ENCODE peak calls at places on chromosomes 3 and 15, in seven cellular contexts. A is K562, Z is ovary, J is astrocyte of the spinal cord, K is psoas muscle, Y is sigmoid colon, Q is cardiac muscle cell. R is an unnamed sample.
A peak's percentile ranks its signal among the peaks of the same experiment; 100 is the strongest.

GRCh38 chr15:79970921-79971434 is at the start of gene BCL2A1:
- DNase-seq in A (no peak), Z (no peak), J (peak; percentile 58), K (no peak), Y (no peak), Q (peak; percentile 83), R (peak; percentile 80)

GRCh38 chr15:55858661-55859060 is 115.7 kb upstream of the PRTG start:
- DNase-seq in A (no peak), Z (no peak), J (no peak), K (no peak), Y (no peak), Q (peak; percentile 37), R (no peak)

GRCh38 chr15:89090791-89091666 is 2.8 kb downstream of the ABHD2 start:
- DNase-seq in A (no peak), Z (no peak), J (peak; percentile 79), K (peak; percentile 82), Y (peak; percentile 87), Q (peak; percentile 80), R (peak; percentile 82)

GRCh38 chr15:80275946-80276345 is 23.9 kb upstream of the CTXND1 start:
- DNase-seq in A (no peak), Z (no peak), J (no peak), K (no peak), Y (no peak), Q (peak; percentile 29), R (peak; percentile 50)

GRCh38 chr3:377158-377561 is 180.6 kb downstream of the CHL1 start:
- DNase-seq in A (no peak), Z (no peak), J (peak; percentile 44), K (no peak), Y (no peak), Q (peak; percentile 7), R (peak; percentile 37)

GRCh38 chr15:72722071-72722696 is 36.2 kb downstream of the BBS4 start:
- DNase-seq in A (peak; percentile 39), Z (peak; percentile 63), J (peak; percentile 79), K (peak; percentile 73), Y (no peak), Q (peak; percentile 85), R (peak; percentile 64)

GRCh38 chr15:35885870-35886269 is 339.9 kb upstream of the DPH6 start:
- DNase-seq in A (no peak), Z (no peak), J (peak; percentile 2), K (no peak), Y (no peak), Q (no peak), R (no peak)

GRCh38 chr3:148727242-148727641 is 29.5 kb downstream of the AGTR1 start:
- DNase-seq in A (no peak), Z (no peak), J (peak; percentile 15), K (no peak), Y (no peak), Q (peak; percentile 13), R (no peak)

GRCh38 chr3:52204337-52205073 is 6.5 kb downstream of the ALAS1 start:
- DNase-seq in A (no peak), Z (no peak), J (no peak), K (no peak), Y (no peak), Q (no peak), R (no peak)

DNA sequence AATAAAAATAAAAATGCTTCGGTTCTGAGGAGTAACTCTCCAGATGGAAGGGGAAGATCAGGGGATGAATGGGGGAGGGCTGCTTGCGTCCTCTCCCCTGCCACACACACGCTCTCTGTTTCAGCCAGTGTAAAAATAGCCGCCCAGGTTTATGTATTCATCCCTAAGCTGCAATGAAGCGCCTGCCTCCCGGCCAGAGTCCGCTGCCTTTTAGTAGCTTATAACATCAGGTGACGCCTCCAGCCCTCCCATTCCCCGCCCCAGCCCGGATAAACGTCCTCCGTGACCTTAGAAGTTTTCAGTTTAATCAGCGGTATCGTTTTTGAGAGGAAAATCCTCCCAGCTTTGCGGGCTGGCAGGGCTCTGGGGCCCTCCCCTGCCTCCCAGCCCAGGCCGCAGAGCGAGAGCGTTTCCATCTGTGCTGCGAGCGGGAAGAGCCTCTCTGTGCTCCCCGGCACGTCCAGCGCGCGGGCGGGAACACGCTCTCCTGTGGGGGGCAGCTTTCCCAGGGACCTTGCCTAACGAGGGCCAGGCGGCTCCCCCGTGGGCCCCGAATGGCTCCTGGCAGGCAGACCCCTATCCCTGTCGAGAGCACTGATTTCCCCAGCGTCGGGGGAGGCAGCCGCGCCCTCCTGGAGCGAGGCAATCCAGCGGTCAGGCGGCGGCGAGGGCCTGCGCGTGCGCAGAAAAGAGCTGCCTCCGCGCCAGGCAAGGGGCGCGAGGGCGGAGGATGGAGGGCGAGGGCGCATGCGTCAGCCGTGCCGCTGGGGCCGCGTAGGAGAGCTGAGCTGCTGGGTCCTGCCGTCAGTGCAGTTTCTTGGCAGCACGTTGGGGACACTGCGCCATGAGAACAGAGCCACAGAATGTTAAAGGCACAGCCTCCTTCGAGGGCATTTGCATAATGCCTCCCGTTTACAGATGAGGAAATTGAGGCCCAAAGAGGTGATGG is 71.2 kb downstream of the CCNL1 start:
- DNase-seq in A (peak; percentile 98), Z (peak; percentile 98), J (peak; percentile 98), K (peak; percentile 99), Y (peak; percentile 99), Q (peak; percentile 99), R (peak; percentile 87)
- TF ChIP-seq CTCF in A (no peak), Z (peak; percentile 6), J (peak; percentile 12), K (peak; percentile 14), Y (no peak), Q (peak; percentile 16), R (peak; percentile 54)

GRCh38 chr3:126057936-126058335 is 26.0 kb downstream of the SLC41A3 start:
- DNase-seq in A (no peak), Z (no peak), J (no peak), K (no peak), Y (no peak), Q (no peak), R (no peak)

GRCh38 chr3:126056123-126056522 is 27.8 kb downstream of the SLC41A3 start:
- DNase-seq in A (no peak), Z (no peak), J (no peak), K (no peak), Y (no peak), Q (no peak), R (no peak)

GRCh38 chr3:126056681-126057546 is 27.0 kb downstream of the SLC41A3 start:
- DNase-seq in A (no peak), Z (peak; percentile 50), J (peak; percentile 29), K (peak; percentile 87), Y (no peak), Q (no peak), R (peak; percentile 24)

GRCh38 chr3:126058666-126059065 is 25.3 kb downstream of the SLC41A3 start:
- DNase-seq in A (no peak), Z (no peak), J (no peak), K (no peak), Y (no peak), Q (no peak), R (no peak)

GRCh38 chr3:126057547-126057819 is 26.4 kb downstream of the SLC41A3 start:
- DNase-seq in A (no peak), Z (no peak), J (no peak), K (no peak), Y (no peak), Q (no peak), R (no peak)
- TF ChIP-seq CTCF in A (no peak), Z (no peak), J (no peak), K (no peak), Y (no peak), Q (no peak), R (no peak)

DNA sequence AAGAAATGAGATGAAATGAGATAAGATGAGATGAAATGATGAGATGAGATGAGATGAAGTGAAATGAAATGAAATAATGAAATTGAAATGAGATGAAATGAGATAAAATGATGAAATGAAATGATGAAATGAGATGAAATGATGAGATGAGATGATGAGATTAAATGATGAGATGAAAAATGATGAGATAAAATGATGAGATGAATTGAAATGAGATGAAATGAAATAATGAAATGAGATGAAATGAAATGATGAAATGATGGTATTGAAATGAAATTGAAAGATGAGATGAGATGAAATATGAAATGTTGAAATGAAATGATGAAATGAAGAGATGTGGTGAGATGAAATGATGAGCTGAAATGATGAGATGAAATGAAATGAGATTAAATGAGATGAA is 231.0 kb downstream of the GOLGA6L6 start:
- DNase-seq in A (no peak), Z (no peak), J (no peak), K (no peak), Y (no peak), Q (no peak), R (no peak)
- TF ChIP-seq CTCF in A (no peak), Z (no peak), J (no peak), K (no peak), Y (no peak), Q (no peak), R (no peak)

DNA sequence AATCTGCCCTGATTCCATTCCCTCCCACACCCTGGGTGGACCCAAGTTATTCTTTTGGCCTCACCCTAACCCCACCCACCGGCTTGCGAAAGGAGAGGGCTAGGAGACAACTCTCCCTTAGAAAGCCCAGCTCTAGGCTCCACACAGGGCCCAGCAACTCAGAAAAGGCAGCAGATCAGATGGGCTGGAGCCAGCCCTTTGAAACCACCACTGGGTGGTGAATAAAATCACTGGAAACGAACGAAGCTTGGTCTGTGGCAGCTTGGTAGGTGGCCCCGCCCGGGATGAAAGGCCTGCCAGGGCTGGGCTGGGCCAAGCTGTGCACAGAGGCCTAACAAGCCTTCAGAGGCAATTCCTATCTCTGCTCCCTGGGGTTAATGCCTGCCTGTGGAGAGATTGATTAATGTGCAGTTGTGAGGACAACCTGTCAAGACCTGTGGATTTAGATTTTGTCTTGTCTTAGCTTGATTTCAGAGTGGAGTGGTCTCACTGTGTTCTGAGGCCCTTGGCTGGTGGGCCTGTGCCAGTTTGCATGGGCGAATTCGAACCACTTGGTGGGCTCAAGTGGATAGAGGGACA is 38.8 kb downstream of the BHLHE40 start:
- DNase-seq in A (peak; percentile 54), Z (no peak), J (peak; percentile 53), K (peak; percentile 84), Y (peak; percentile 83), Q (peak; percentile 54), R (no peak)
- TF ChIP-seq CTCF in A (no peak), Z (no peak), J (no peak), K (no peak), Y (no peak), Q (no peak), R (no peak)

GRCh38 chr15:86743283-86743903 is 663.7 kb downstream of the AGBL1 start:
- DNase-seq in A (no peak), Z (no peak), J (no peak), K (peak; percentile 48), Y (no peak), Q (no peak), R (no peak)
- TF ChIP-seq CTCF in A (no peak), Z (no peak), J (peak; percentile 27), K (peak; percentile 23), Y (no peak), Q (peak; percentile 5), R (peak; percentile 23)

DNA sequence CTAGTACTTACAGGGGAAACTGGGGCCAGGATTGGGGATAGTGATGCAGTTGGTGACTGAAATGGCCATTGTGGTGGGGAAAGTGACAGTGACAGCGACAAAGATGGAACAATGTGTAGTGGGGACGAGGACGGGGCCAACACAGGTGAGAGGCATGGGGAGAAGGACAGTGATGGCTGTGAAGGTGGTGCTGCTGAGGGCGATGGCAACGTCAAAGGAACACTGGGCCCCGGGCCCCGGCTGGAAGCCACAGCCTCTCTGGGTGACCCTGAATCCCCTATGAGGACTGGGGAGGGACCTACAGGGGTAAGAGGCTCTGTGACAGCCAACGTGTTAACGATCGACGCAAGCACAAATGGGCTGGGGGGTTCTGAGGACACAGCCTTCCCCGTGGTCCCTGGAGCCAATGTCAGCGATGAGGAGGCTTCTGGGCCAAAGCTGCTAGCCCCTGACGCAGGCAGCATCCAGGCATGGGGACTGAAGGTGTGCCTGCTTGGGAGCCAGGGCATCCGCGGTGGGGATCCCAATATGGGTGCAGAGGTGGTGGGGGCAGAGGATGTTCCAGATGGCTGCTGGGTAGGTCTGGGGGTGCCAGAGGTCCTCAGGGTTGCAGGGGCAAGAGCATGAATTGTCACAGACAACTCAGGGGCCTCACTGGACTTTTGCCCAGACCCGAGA is 25.2 kb upstream of the GOLGA6C start:
- DNase-seq in A (no peak), Z (no peak), J (no peak), K (peak; percentile 30), Y (no peak), Q (no peak), R (no peak)
- TF ChIP-seq CTCF in A (no peak), Z (no peak), J (no peak), K (no peak), Y (no peak), Q (no peak), R (no peak)